ENCODE peak calls at places on chromosomes 5 and 9, in seven cellular contexts. One of them, this sample, is unnamed.

GRCh38 chr9:33024966-33025571 is at the start of gene DNAJA1:
- DNase-seq in cardiac muscle cell: peak
- DNase-seq in HEK293T: peak
- DNase-seq in thyroid gland: peak
- DNase-seq in NCI-H1092: peak
- DNase-seq in skeletal muscle cell: peak
- DNase-seq in naive thymus-derived CD8-positive, alpha-beta T cell: peak
- DNase-seq in this sample: peak

GRCh38 chr5:158679221-158679641 is 420.5 kb downstream of the EBF1 start:
- DNase-seq in cardiac muscle cell: no peak
- DNase-seq in HEK293T: no peak
- DNase-seq in thyroid gland: no peak
- DNase-seq in NCI-H1092: no peak
- DNase-seq in skeletal muscle cell: no peak
- DNase-seq in naive thymus-derived CD8-positive, alpha-beta T cell: no peak
- DNase-seq in this sample: no peak

GRCh38 chr9:113580041-113580953 is 116.8 kb downstream of the RGS3 start:
- DNase-seq in cardiac muscle cell: peak
- DNase-seq in HEK293T: no peak
- DNase-seq in thyroid gland: peak
- DNase-seq in NCI-H1092: peak
- DNase-seq in skeletal muscle cell: no peak
- DNase-seq in naive thymus-derived CD8-positive, alpha-beta T cell: peak
- DNase-seq in this sample: no peak

GRCh38 chr9:69582544-69583297 is 89.5 kb downstream of the APBA1 start:
- DNase-seq in cardiac muscle cell: no peak
- DNase-seq in HEK293T: no peak
- DNase-seq in thyroid gland: peak
- DNase-seq in NCI-H1092: no peak
- DNase-seq in skeletal muscle cell: no peak
- DNase-seq in naive thymus-derived CD8-positive, alpha-beta T cell: no peak
- DNase-seq in this sample: no peak

GRCh38 chr9:34689512-34689911 is 1.6 kb downstream of the CCL19 start:
- DNase-seq in cardiac muscle cell: no peak
- DNase-seq in HEK293T: no peak
- DNase-seq in thyroid gland: no peak
- DNase-seq in NCI-H1092: no peak
- DNase-seq in skeletal muscle cell: no peak
- DNase-seq in naive thymus-derived CD8-positive, alpha-beta T cell: no peak
- DNase-seq in this sample: no peak

GRCh38 chr5:135126688-135127603 is 92.9 kb upstream of the PITX1 start:
- DNase-seq in cardiac muscle cell: no peak
- DNase-seq in HEK293T: no peak
- DNase-seq in thyroid gland: peak
- DNase-seq in NCI-H1092: peak
- DNase-seq in skeletal muscle cell: no peak
- DNase-seq in naive thymus-derived CD8-positive, alpha-beta T cell: no peak
- DNase-seq in this sample: no peak

GRCh38 chr9:136554870-136555269 is 9.0 kb upstream of the NOTCH1 start:
- DNase-seq in cardiac muscle cell: no peak
- DNase-seq in HEK293T: no peak
- DNase-seq in thyroid gland: peak
- DNase-seq in NCI-H1092: no peak
- DNase-seq in skeletal muscle cell: no peak
- DNase-seq in naive thymus-derived CD8-positive, alpha-beta T cell: no peak
- DNase-seq in this sample: no peak

GRCh38 chr5:149452007-149452664 is 73.0 kb upstream of the IL17B start:
- DNase-seq in cardiac muscle cell: peak
- DNase-seq in HEK293T: no peak
- DNase-seq in thyroid gland: no peak
- DNase-seq in NCI-H1092: no peak
- DNase-seq in skeletal muscle cell: no peak
- DNase-seq in naive thymus-derived CD8-positive, alpha-beta T cell: no peak
- DNase-seq in this sample: no peak

GRCh38 chr9:120874861-120875565 is 2.0 kb downstream of the PHF19 start:
- DNase-seq in cardiac muscle cell: no peak
- DNase-seq in HEK293T: no peak
- DNase-seq in thyroid gland: no peak
- DNase-seq in NCI-H1092: no peak
- DNase-seq in skeletal muscle cell: no peak
- DNase-seq in naive thymus-derived CD8-positive, alpha-beta T cell: no peak
- DNase-seq in this sample: no peak

GRCh38 chr9:94941211-94941875 is 214.8 kb downstream of the AOPEP start:
- DNase-seq in cardiac muscle cell: no peak
- DNase-seq in HEK293T: no peak
- DNase-seq in thyroid gland: peak
- DNase-seq in NCI-H1092: no peak
- DNase-seq in skeletal muscle cell: no peak
- DNase-seq in naive thymus-derived CD8-positive, alpha-beta T cell: no peak
- DNase-seq in this sample: no peak

GRCh38 chr9:21153688-21154608 is 12.3 kb upstream of the IFNW1 start:
- DNase-seq in cardiac muscle cell: peak
- DNase-seq in HEK293T: peak
- DNase-seq in thyroid gland: peak
- DNase-seq in NCI-H1092: peak
- DNase-seq in skeletal muscle cell: peak
- DNase-seq in naive thymus-derived CD8-positive, alpha-beta T cell: no peak
- DNase-seq in this sample: no peak

GRCh38 chr9:92501671-92502393 is 19.5 kb upstream of the ASPN start:
- DNase-seq in cardiac muscle cell: peak
- DNase-seq in HEK293T: peak
- DNase-seq in thyroid gland: peak
- DNase-seq in NCI-H1092: no peak
- DNase-seq in skeletal muscle cell: no peak
- DNase-seq in naive thymus-derived CD8-positive, alpha-beta T cell: no peak
- DNase-seq in this sample: no peak

GRCh38 chr5:139655727-139656271 is 7.7 kb downstream of the CXXC5 start:
- DNase-seq in cardiac muscle cell: no peak
- DNase-seq in HEK293T: no peak
- DNase-seq in thyroid gland: peak
- DNase-seq in NCI-H1092: no peak
- DNase-seq in skeletal muscle cell: no peak
- DNase-seq in naive thymus-derived CD8-positive, alpha-beta T cell: no peak
- DNase-seq in this sample: no peak

GRCh38 chr9:110641350-110641749 is 27.2 kb upstream of the MUSK start:
- DNase-seq in cardiac muscle cell: no peak
- DNase-seq in HEK293T: no peak
- DNase-seq in thyroid gland: no peak
- DNase-seq in NCI-H1092: no peak
- DNase-seq in skeletal muscle cell: no peak
- DNase-seq in naive thymus-derived CD8-positive, alpha-beta T cell: no peak
- DNase-seq in this sample: no peak

GRCh38 chr9:33453286-33453882 is 6.0 kb upstream of the AQP3 start:
- DNase-seq in cardiac muscle cell: no peak
- DNase-seq in HEK293T: no peak
- DNase-seq in thyroid gland: no peak
- DNase-seq in NCI-H1092: no peak
- DNase-seq in skeletal muscle cell: no peak
- DNase-seq in naive thymus-derived CD8-positive, alpha-beta T cell: no peak
- DNase-seq in this sample: no peak

GRCh38 chr5:82730862-82731261 is 346.3 kb downstream of the TMEM167A start:
- DNase-seq in cardiac muscle cell: no peak
- DNase-seq in HEK293T: no peak
- DNase-seq in thyroid gland: no peak
- DNase-seq in NCI-H1092: no peak
- DNase-seq in skeletal muscle cell: no peak
- DNase-seq in naive thymus-derived CD8-positive, alpha-beta T cell: no peak
- DNase-seq in this sample: no peak

GRCh38 chr5:164013077-164013670 is 507.8 kb downstream of the MAT2B start:
- DNase-seq in cardiac muscle cell: peak
- DNase-seq in HEK293T: peak
- DNase-seq in thyroid gland: peak
- DNase-seq in NCI-H1092: peak
- DNase-seq in skeletal muscle cell: peak
- DNase-seq in naive thymus-derived CD8-positive, alpha-beta T cell: no peak
- DNase-seq in this sample: no peak

GRCh38 chr9:134532084-134532483 is 109.5 kb upstream of the COL5A1 start:
- DNase-seq in cardiac muscle cell: no peak
- DNase-seq in HEK293T: no peak
- DNase-seq in thyroid gland: no peak
- DNase-seq in NCI-H1092: no peak
- DNase-seq in skeletal muscle cell: no peak
- DNase-seq in naive thymus-derived CD8-positive, alpha-beta T cell: no peak
- DNase-seq in this sample: no peak

GRCh38 chr9:89746385-89747116 is 141.7 kb downstream of the GADD45G start:
- DNase-seq in cardiac muscle cell: peak
- DNase-seq in HEK293T: no peak
- DNase-seq in thyroid gland: no peak
- DNase-seq in NCI-H1092: no peak
- DNase-seq in skeletal muscle cell: no peak
- DNase-seq in naive thymus-derived CD8-positive, alpha-beta T cell: no peak
- DNase-seq in this sample: no peak